ENCODE peak calls at places on chromosomes 11 and 22, in five cellular contexts. One of them, this sample, is unnamed.

GRCh38 chr22:22855617-22856308 is 31.9 kb upstream of the IGLL5 start:
- DNase-seq in effector memory CD8-positive, alpha-beta T cell: peak
- DNase-seq in amniotic stem cell: no peak
- DNase-seq in PC-3: peak
- DNase-seq in stimulated activated CD4-positive, alpha-beta T cell treated with anti-CD3 and anti-CD28 coated beads, Interleukin-2, amount 100 ng/mL, for 48 hours: peak
- DNase-seq in this sample: no peak

GRCh38 chr11:119168471-119169271 is at the start of gene NLRX1:
- DNase-seq in effector memory CD8-positive, alpha-beta T cell: peak
- DNase-seq in amniotic stem cell: peak
- DNase-seq in PC-3: peak
- DNase-seq in stimulated activated CD4-positive, alpha-beta T cell treated with anti-CD3 and anti-CD28 coated beads, Interleukin-2, amount 100 ng/mL, for 48 hours: peak
- DNase-seq in this sample: peak

GRCh38 chr22:27100323-27100722 is 442.9 kb downstream of the MIAT start:
- DNase-seq in effector memory CD8-positive, alpha-beta T cell: no peak
- DNase-seq in amniotic stem cell: no peak
- DNase-seq in PC-3: no peak
- DNase-seq in stimulated activated CD4-positive, alpha-beta T cell treated with anti-CD3 and anti-CD28 coated beads, Interleukin-2, amount 100 ng/mL, for 48 hours: no peak
- DNase-seq in this sample: no peak

GRCh38 chr22:21446128-21446826 is 20.9 kb upstream of the TMEM191C start:
- DNase-seq in effector memory CD8-positive, alpha-beta T cell: no peak
- DNase-seq in amniotic stem cell: no peak
- DNase-seq in PC-3: no peak
- DNase-seq in stimulated activated CD4-positive, alpha-beta T cell treated with anti-CD3 and anti-CD28 coated beads, Interleukin-2, amount 100 ng/mL, for 48 hours: no peak
- DNase-seq in this sample: no peak

GRCh38 chr11:97703815-97704214 is 1314.0 kb downstream of the JRKL start:
- DNase-seq in effector memory CD8-positive, alpha-beta T cell: no peak
- DNase-seq in amniotic stem cell: no peak
- DNase-seq in PC-3: no peak
- DNase-seq in stimulated activated CD4-positive, alpha-beta T cell treated with anti-CD3 and anti-CD28 coated beads, Interleukin-2, amount 100 ng/mL, for 48 hours: no peak
- DNase-seq in this sample: no peak

GRCh38 chr11:36454991-36455611 is 55.0 kb downstream of the TRAF6 start:
- DNase-seq in effector memory CD8-positive, alpha-beta T cell: no peak
- DNase-seq in amniotic stem cell: no peak
- DNase-seq in PC-3: no peak
- DNase-seq in stimulated activated CD4-positive, alpha-beta T cell treated with anti-CD3 and anti-CD28 coated beads, Interleukin-2, amount 100 ng/mL, for 48 hours: no peak
- DNase-seq in this sample: no peak

GRCh38 chr11:32148824-32149223 is 58.0 kb downstream of the RCN1 start:
- DNase-seq in effector memory CD8-positive, alpha-beta T cell: no peak
- DNase-seq in amniotic stem cell: no peak
- DNase-seq in PC-3: no peak
- DNase-seq in stimulated activated CD4-positive, alpha-beta T cell treated with anti-CD3 and anti-CD28 coated beads, Interleukin-2, amount 100 ng/mL, for 48 hours: no peak
- DNase-seq in this sample: peak

GRCh38 chr11:83682645-83682973 is 396.4 kb upstream of the CCDC90B start:
- DNase-seq in effector memory CD8-positive, alpha-beta T cell: no peak
- DNase-seq in amniotic stem cell: no peak
- DNase-seq in PC-3: no peak
- DNase-seq in stimulated activated CD4-positive, alpha-beta T cell treated with anti-CD3 and anti-CD28 coated beads, Interleukin-2, amount 100 ng/mL, for 48 hours: no peak
- DNase-seq in this sample: no peak

GRCh38 chr11:17686185-17686980 is 33.0 kb upstream of the MYOD1 start:
- DNase-seq in effector memory CD8-positive, alpha-beta T cell: no peak
- DNase-seq in amniotic stem cell: no peak
- DNase-seq in PC-3: no peak
- DNase-seq in stimulated activated CD4-positive, alpha-beta T cell treated with anti-CD3 and anti-CD28 coated beads, Interleukin-2, amount 100 ng/mL, for 48 hours: no peak
- DNase-seq in this sample: no peak

GRCh38 chr11:118437046-118437735 is 899 bp downstream of the KMT2A start:
- DNase-seq in effector memory CD8-positive, alpha-beta T cell: peak
- DNase-seq in amniotic stem cell: no peak
- DNase-seq in PC-3: peak
- DNase-seq in stimulated activated CD4-positive, alpha-beta T cell treated with anti-CD3 and anti-CD28 coated beads, Interleukin-2, amount 100 ng/mL, for 48 hours: peak
- DNase-seq in this sample: no peak

GRCh38 chr11:57823859-57824258 is 62.3 kb downstream of the CTNND1 start:
- DNase-seq in effector memory CD8-positive, alpha-beta T cell: no peak
- DNase-seq in amniotic stem cell: no peak
- DNase-seq in PC-3: no peak
- DNase-seq in stimulated activated CD4-positive, alpha-beta T cell treated with anti-CD3 and anti-CD28 coated beads, Interleukin-2, amount 100 ng/mL, for 48 hours: no peak
- DNase-seq in this sample: no peak

GRCh38 chr11:85939099-85940015 is 84.2 kb downstream of the CCDC83 start:
- DNase-seq in effector memory CD8-positive, alpha-beta T cell: no peak
- DNase-seq in amniotic stem cell: no peak
- DNase-seq in PC-3: no peak
- DNase-seq in stimulated activated CD4-positive, alpha-beta T cell treated with anti-CD3 and anti-CD28 coated beads, Interleukin-2, amount 100 ng/mL, for 48 hours: no peak
- DNase-seq in this sample: no peak

GRCh38 chr22:45310331-45311032 is 748 bp downstream of the FAM118A start:
- DNase-seq in effector memory CD8-positive, alpha-beta T cell: peak
- DNase-seq in amniotic stem cell: no peak
- DNase-seq in PC-3: no peak
- DNase-seq in stimulated activated CD4-positive, alpha-beta T cell treated with anti-CD3 and anti-CD28 coated beads, Interleukin-2, amount 100 ng/mL, for 48 hours: no peak
- DNase-seq in this sample: no peak

GRCh38 chr11:80899381-80899780 is 1458.6 kb upstream of the TENM4 start:
- DNase-seq in effector memory CD8-positive, alpha-beta T cell: no peak
- DNase-seq in amniotic stem cell: no peak
- DNase-seq in PC-3: peak
- DNase-seq in stimulated activated CD4-positive, alpha-beta T cell treated with anti-CD3 and anti-CD28 coated beads, Interleukin-2, amount 100 ng/mL, for 48 hours: no peak
- DNase-seq in this sample: peak

GRCh38 chr11:96228472-96228871 is 114.5 kb downstream of the MAML2 start:
- DNase-seq in effector memory CD8-positive, alpha-beta T cell: no peak
- DNase-seq in amniotic stem cell: peak
- DNase-seq in PC-3: peak
- DNase-seq in stimulated activated CD4-positive, alpha-beta T cell treated with anti-CD3 and anti-CD28 coated beads, Interleukin-2, amount 100 ng/mL, for 48 hours: no peak
- DNase-seq in this sample: peak

GRCh38 chr11:74005721-74006517 is 3.0 kb downstream of the UCP3 start:
- DNase-seq in effector memory CD8-positive, alpha-beta T cell: no peak
- DNase-seq in amniotic stem cell: no peak
- DNase-seq in PC-3: no peak
- DNase-seq in stimulated activated CD4-positive, alpha-beta T cell treated with anti-CD3 and anti-CD28 coated beads, Interleukin-2, amount 100 ng/mL, for 48 hours: no peak
- DNase-seq in this sample: no peak

GRCh38 chr11:28461338-28461737 is 353.1 kb downstream of the METTL15 start:
- DNase-seq in effector memory CD8-positive, alpha-beta T cell: no peak
- DNase-seq in amniotic stem cell: no peak
- DNase-seq in PC-3: peak
- DNase-seq in stimulated activated CD4-positive, alpha-beta T cell treated with anti-CD3 and anti-CD28 coated beads, Interleukin-2, amount 100 ng/mL, for 48 hours: no peak
- DNase-seq in this sample: no peak

This sample was measured in NCI-H460.